ENCODE peak calls at places on chromosomes 2 and 18, in four cellular contexts. Q, P, F and R are unnamed samples.

GRCh38 chr2:215881582-215881981 is 131.8 kb downstream of the MREG start:
- DNase-seq in F (no peak), Q (no peak), P (no peak), R (no peak)

GRCh38 chr18:69759046-69759445 is 188.6 kb downstream of the CD226 start:
- DNase-seq in Q (no peak), P (no peak), F (no peak), R (no peak)

GRCh38 chr18:79617521-79618500 is 61.8 kb upstream of the CTDP1 start:
- DNase-seq in P (no peak), Q (no peak), F (peak), R (no peak)

GRCh38 chr2:196208915-196209314 is 37.5 kb upstream of the STK17B start:
- DNase-seq in Q (no peak), F (no peak), P (peak), R (no peak)

GRCh38 chr2:143229411-143229810 is 100.2 kb downstream of the ARHGAP15 start:
- DNase-seq in F (no peak), P (no peak), Q (no peak), R (no peak)

GRCh38 chr2:196123679-196124373 is 47.6 kb downstream of the STK17B start:
- DNase-seq in F (no peak), P (no peak), Q (peak), R (peak)

GRCh38 chr2:124050833-124051497 is 25.9 kb downstream of the CNTNAP5 start:
- DNase-seq in F (no peak), P (no peak), Q (no peak), R (no peak)

GRCh38 chr18:477565-477964 is 22.9 kb downstream of the COLEC12 start:
- DNase-seq in F (no peak), P (no peak), Q (no peak), R (no peak)

GRCh38 chr2:239329972-239330572 is 70.7 kb downstream of the HDAC4 start:
- DNase-seq in F (peak), Q (no peak), P (no peak), R (no peak)

GRCh38 chr2:24830351-24830750 is 37.1 kb downstream of the CENPO start:
- DNase-seq in P (peak), F (no peak), Q (peak), R (peak)

GRCh38 chr18:69414184-69414583 is 13.5 kb downstream of the DOK6 start:
- DNase-seq in Q (no peak), P (no peak), F (no peak), R (no peak)

GRCh38 chr2:191222952-191223351 is 22.3 kb upstream of the MYO1B start:
- DNase-seq in Q (no peak), P (no peak), F (no peak), R (peak)

GRCh38 chr2:223113161-223113560 is 61.2 kb downstream of the KCNE4 start:
- DNase-seq in P (peak), Q (no peak), F (no peak), R (peak)

GRCh38 chr2:203714112-203714511 is 7.7 kb downstream of the CD28 start:
- DNase-seq in Q (no peak), P (no peak), F (no peak), R (no peak)

GRCh38 chr2:226725096-226725495 is 74.5 kb downstream of the IRS1 start:
- DNase-seq in Q (no peak), P (no peak), F (no peak), R (no peak)

GRCh38 chr2:19774788-19775156 is 127.0 kb downstream of the TTC32 start:
- DNase-seq in Q (peak), F (no peak), P (no peak), R (no peak)
- TF ChIP-seq CTCF in Q (no peak), F (no peak), P (no peak), R (no peak)

GRCh38 chr2:152534460-152535131 is 182.7 kb downstream of the PRPF40A start:
- DNase-seq in F (no peak), P (no peak), Q (no peak), R (no peak)
- H3K4me3 ChIP-seq in F (no peak), P (no peak), Q (peak), R (no peak)

DNA sequence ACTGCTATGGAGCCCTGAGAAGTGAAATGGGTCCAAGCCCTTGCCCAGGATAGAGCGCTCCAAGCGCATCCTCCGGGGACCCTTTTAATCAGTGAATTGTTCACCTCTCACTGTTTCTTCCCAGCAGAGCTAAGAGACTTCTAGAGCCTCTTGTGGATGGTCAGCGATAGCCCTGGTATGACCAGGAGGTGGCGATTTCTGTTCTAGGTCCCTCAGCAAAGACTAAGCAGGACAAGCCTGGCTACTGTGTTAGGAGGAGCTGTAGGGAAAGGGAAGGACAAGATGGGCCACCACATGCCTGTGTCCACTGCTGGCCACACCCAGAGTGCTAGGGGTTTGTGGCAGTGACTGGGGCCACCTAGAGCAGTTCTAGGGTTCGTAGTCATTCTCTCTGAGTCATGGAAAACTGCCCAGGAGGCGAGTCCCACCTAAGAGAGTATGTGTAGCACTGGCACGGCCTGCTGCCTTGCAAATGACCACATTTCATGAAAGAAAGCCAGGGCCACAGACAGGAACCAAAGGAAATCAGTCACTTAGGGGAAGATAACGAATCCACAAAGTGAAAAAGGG is 179.4 kb downstream of the ALPK2 start:
- DNase-seq in F (no peak), P (peak), Q (no peak), R (no peak)
- TF ChIP-seq CTCF in F (no peak), P (no peak), Q (no peak), R (no peak)

DNA sequence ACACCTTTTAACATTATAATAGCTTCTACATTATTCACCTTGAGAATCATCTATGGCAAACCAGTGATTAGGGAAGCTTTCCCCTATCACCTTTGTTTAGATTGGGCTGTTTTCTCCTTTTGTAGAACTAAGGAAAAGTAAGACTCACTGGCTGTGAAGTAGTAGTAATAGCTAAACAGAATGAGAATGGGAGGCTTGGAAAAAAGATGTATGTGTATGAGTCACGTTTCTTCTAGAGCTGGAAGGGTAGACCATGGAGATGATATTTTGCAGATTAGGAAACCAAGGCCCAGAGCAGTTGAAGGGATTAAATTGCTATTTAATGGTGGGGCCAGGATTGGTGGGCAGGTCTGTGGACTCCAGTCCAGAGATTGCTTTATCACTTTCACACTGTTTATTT is 214.5 kb downstream of the MCFD2 start:
- DNase-seq in P (peak), Q (peak), F (no peak), R (peak)
- H3K4me3 ChIP-seq in P (no peak), Q (peak), F (no peak), R (peak)

DNA sequence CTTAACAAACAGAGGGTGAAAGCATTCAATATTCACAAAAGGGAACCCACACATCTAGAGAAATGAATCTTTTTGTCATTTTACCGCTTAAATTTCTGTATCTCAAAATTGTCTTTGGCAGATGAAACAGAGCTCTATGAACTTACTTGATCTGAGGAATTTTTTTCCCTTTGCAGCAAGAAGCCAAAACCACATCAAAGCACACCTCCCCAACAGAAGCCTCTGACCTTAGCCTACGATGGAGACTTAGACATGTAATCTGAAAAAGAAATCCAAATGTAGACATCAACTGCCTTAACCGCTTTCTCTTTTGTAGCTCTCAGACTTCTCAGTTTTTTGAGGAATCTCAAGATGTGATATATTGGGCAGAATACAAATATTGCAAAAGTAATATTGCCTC is 287.9 kb upstream of the HNMT start:
- DNase-seq in P (no peak), F (no peak), Q (no peak), R (no peak)
- TF ChIP-seq CTCF in P (no peak), F (no peak), Q (no peak), R (no peak)

GRCh38 chr2:103289101-103289725 is 527.4 kb downstream of the TMEM182 start:
- DNase-seq in P (no peak), F (no peak), Q (no peak), R (no peak)
- H3K4me3 ChIP-seq in P (no peak), F (no peak), Q (no peak), R (no peak)

DNA sequence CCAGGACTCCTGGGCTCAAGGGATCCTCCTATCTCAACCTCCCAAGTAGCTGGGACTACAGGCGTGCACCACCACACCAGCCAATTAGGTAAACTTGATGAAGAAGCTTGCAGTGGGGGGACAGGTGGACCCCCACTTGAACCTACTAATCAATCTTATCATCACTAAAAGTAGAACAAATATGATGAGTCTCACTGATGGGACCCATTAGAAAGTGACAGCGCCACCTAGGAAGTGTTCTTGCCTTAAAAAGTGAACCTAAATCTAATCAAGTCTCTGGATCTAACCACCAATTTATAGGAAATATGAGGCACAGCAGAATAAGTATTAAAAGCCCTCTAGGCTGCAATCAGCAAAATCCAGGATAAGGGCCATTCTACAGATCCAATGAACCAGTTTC is 79.2 kb downstream of the BIN1 start:
- DNase-seq in Q (no peak), P (no peak), F (no peak), R (no peak)
- TF ChIP-seq CTCF in Q (no peak), P (no peak), F (no peak), R (no peak)

GRCh38 chr2:71631411-71631931 is 178.1 kb downstream of the DYSF start:
- DNase-seq in Q (no peak), P (peak), F (no peak), R (peak)
- H3K4me3 ChIP-seq in Q (no peak), P (no peak), F (no peak), R (no peak)